ENCODE peak calls at places on chromosomes 7 and 10, in seven cellular contexts. A is heart right ventricle, U is HCT116, X is left ventricle myocardium inferior, J is lower lobe of right lung, E is astrocyte of the cerebellum, I is esophagus squamous epithelium. Y is an unnamed sample.

GRCh38 chr7:29071203-29071804 is 75.0 kb downstream of the CPVL start:
- DNase-seq in A (no peak), U (no peak), X (no peak), J (no peak), E (no peak), I (no peak), Y (no peak)

GRCh38 chr10:87771871-87772500 is 46.0 kb downstream of the ATAD1 start:
- DNase-seq in A (no peak), U (no peak), X (no peak), J (no peak), E (no peak), I (no peak), Y (no peak)

GRCh38 chr10:129754211-129755050 is 209.6 kb downstream of the EBF3 start:
- DNase-seq in A (no peak), U (no peak), X (no peak), J (peak; percentile 6), E (no peak), I (no peak), Y (no peak)

GRCh38 chr7:88105231-88105630 is 114.6 kb downstream of the SRI start:
- DNase-seq in A (no peak), U (no peak), X (no peak), J (no peak), E (no peak), I (no peak), Y (no peak)

GRCh38 chr7:129952164-129952652 is 552 bp downstream of the UBE2H start:
- DNase-seq in A (peak; percentile 38), U (no peak), X (peak; percentile 44), J (peak; percentile 62), E (no peak), I (no peak), Y (no peak)

GRCh38 chr10:110461530-110461929 is 36.2 kb upstream of the DUSP5 start:
- DNase-seq in A (no peak), U (no peak), X (no peak), J (no peak), E (no peak), I (no peak), Y (no peak)

GRCh38 chr10:60521974-60522405 is 132.3 kb upstream of the ANK3 start:
- DNase-seq in A (no peak), U (no peak), X (no peak), J (no peak), E (peak; percentile 92), I (no peak), Y (no peak)

GRCh38 chr10:132061030-132061429 is 4.7 kb upstream of the JAKMIP3 start:
- DNase-seq in A (no peak), U (no peak), X (no peak), J (no peak), E (no peak), I (no peak), Y (no peak)

GRCh38 chr10:14466256-14466655 is 135.5 kb upstream of the FRMD4A start:
- DNase-seq in A (peak; percentile 29), U (no peak), X (no peak), J (no peak), E (no peak), I (no peak), Y (no peak)

GRCh38 chr10:29461042-29461441 is 172.2 kb downstream of the LYZL1 start:
- DNase-seq in A (no peak), U (no peak), X (no peak), J (no peak), E (no peak), I (no peak), Y (no peak)

GRCh38 chr7:13217762-13218161 is 530.3 kb downstream of the ARL4A start:
- DNase-seq in A (no peak), U (no peak), X (no peak), J (no peak), E (peak; percentile 6), I (no peak), Y (no peak)

GRCh38 chr7:25359471-25360059 is 131.3 kb upstream of the NPVF start:
- DNase-seq in A (no peak), U (no peak), X (no peak), J (no peak), E (no peak), I (no peak), Y (no peak)

GRCh38 chr7:128929201-128929808 is 8.4 kb upstream of the IRF5 start:
- DNase-seq in A (no peak), U (no peak), X (no peak), J (no peak), E (no peak), I (no peak), Y (no peak)

GRCh38 chr7:27210441-27211083 is 10.7 kb upstream of the HOXA13 start:
- DNase-seq in A (peak; percentile 44), U (no peak), X (no peak), J (no peak), E (peak; percentile 8), I (no peak), Y (no peak)

GRCh38 chr10:130961506-130962239 is 349.8 kb downstream of the TCERG1L start:
- DNase-seq in A (no peak), U (no peak), X (no peak), J (no peak), E (no peak), I (no peak), Y (no peak)

GRCh38 chr7:95327356-95327755 is 3.0 kb upstream of the PON1 start:
- DNase-seq in A (no peak), U (no peak), X (no peak), J (no peak), E (no peak), I (no peak), Y (no peak)

GRCh38 chr10:103709341-103709920 is 145.9 kb downstream of the SH3PXD2A start:
- DNase-seq in A (no peak), U (peak; percentile 28), X (no peak), J (no peak), E (no peak), I (no peak), Y (no peak)

GRCh38 chr7:112350596-112350995 is 99.7 kb upstream of the IFRD1 start:
- DNase-seq in A (no peak), U (no peak), X (no peak), J (no peak), E (no peak), I (no peak), Y (no peak)

GRCh38 chr7:140982508-140982907 is 32.2 kb downstream of the MRPS33 start:
- DNase-seq in A (no peak), U (no peak), X (no peak), J (no peak), E (no peak), I (no peak), Y (no peak)

GRCh38 chr7:140989068-140989467 is 25.7 kb downstream of the MRPS33 start:
- DNase-seq in A (no peak), U (no peak), X (no peak), J (no peak), E (no peak), I (no peak), Y (no peak)

GRCh38 chr7:140983802-140984201 is 30.9 kb downstream of the MRPS33 start:
- DNase-seq in A (no peak), U (peak; percentile 8), X (no peak), J (no peak), E (no peak), I (no peak), Y (no peak)
- TF ChIP-seq CTCF in A (no peak), U (peak; percentile 27), X (no peak), J (no peak), E (no peak), I (no peak), Y (peak; percentile 38)

GRCh38 chr10:123535386-123535785 is 130.8 kb upstream of the GPR26 start:
- DNase-seq in A (no peak), U (no peak), X (no peak), J (no peak), E (no peak), I (no peak), Y (no peak)
- TF ChIP-seq CTCF in A (no peak), U (no peak), X (no peak), J (no peak), E (no peak), I (no peak), Y (no peak)

DNA sequence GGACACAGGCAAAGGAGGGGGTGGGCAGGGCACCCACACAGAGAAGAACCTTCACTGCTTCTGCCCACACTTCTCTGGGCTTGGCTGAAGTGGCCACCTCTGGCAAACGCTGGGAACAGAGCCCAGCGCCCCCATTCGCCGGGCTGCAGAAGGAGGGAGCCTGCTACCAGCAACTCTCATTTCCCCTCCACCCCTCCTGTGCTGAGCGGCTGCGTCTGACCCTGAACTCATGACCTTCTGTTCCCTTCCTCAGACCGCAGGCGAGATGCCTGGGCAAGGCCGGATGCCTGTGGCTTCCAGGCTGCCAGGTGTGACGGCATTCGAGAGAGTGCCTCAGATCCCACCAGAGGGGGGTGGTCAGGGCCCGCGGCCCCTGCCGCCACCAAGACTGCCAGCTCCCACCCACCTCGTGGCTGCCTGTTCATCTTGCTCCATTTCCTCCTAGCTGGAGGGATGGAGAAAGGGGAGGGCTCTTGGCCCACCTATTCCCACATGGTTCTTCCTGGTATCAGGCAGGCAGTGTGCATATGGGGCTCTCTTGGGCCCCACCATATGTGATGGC is 19.8 kb downstream of the DNAJB12 start:
- DNase-seq in A (peak; percentile 79), U (no peak), X (peak; percentile 80), J (peak; percentile 93), E (peak; percentile 99), I (peak; percentile 74), Y (peak; percentile 85)
- TF ChIP-seq CTCF in A (no peak), U (no peak), X (no peak), J (peak; percentile 28), E (no peak), I (no peak), Y (no peak)

GRCh38 chr7:132500727-132501410 is 75.4 kb downstream of the PLXNA4 start:
- DNase-seq in A (peak; percentile 77), U (no peak), X (peak; percentile 71), J (no peak), E (peak; percentile 56), I (no peak), Y (no peak)
- TF ChIP-seq CTCF in A (peak; percentile 64), U (peak; percentile 6), X (peak; percentile 65), J (peak; percentile 32), E (peak; percentile 54), I (peak; percentile 22), Y (no peak)

GRCh38 chr10:64329510-64329909 is 808.3 kb downstream of the REEP3 start:
- DNase-seq in A (no peak), U (no peak), X (no peak), J (no peak), E (no peak), I (no peak), Y (no peak)
- TF ChIP-seq CTCF in A (no peak), U (no peak), X (no peak), J (no peak), E (no peak), I (no peak), Y (no peak)

GRCh38 chr7:123231060-123232000 is 31.6 kb upstream of the SLC13A1 start:
- DNase-seq in A (no peak), U (no peak), X (no peak), J (no peak), E (no peak), I (no peak), Y (no peak)

GRCh38 chr7:123230603-123231002 is 30.8 kb upstream of the SLC13A1 start:
- DNase-seq in A (no peak), U (no peak), X (no peak), J (peak; percentile 32), E (no peak), I (no peak), Y (no peak)

GRCh38 chr7:123229426-123229825 is 29.7 kb upstream of the SLC13A1 start:
- DNase-seq in A (no peak), U (no peak), X (no peak), J (no peak), E (no peak), I (no peak), Y (no peak)

GRCh38 chr7:123230147-123230546 is 30.4 kb upstream of the SLC13A1 start:
- DNase-seq in A (no peak), U (no peak), X (no peak), J (no peak), E (no peak), I (no peak), Y (no peak)
- TF ChIP-seq CTCF in A (no peak), U (no peak), X (no peak), J (no peak), E (no peak), I (no peak), Y (no peak)